ENCODE peak calls at places on chromosomes 5 and 9, in ten cellular contexts. R, D, P, S, Q, U, A, C, B and M are unnamed samples.

GRCh38 chr9:33143241-33143642 is 23.9 kb downstream of the B4GALT1 start:
- DNase-seq in R (no peak), D (peak), P (peak), S (no peak), Q (no peak), U (no peak), A (no peak), C (peak), B (no peak), M (peak)

GRCh38 chr9:89507626-89508025 is 9.7 kb upstream of the SEMA4D start:
- DNase-seq in R (no peak), D (no peak), P (no peak), S (no peak), Q (no peak), U (no peak), A (no peak), C (no peak), B (no peak), M (no peak)

GRCh38 chr5:59764361-59764760 is 129.2 kb downstream of the PDE4D start:
- DNase-seq in R (no peak), D (no peak), P (no peak), S (no peak), Q (no peak), U (no peak), A (no peak), C (no peak), B (no peak), M (no peak)

GRCh38 chr5:9209846-9210547 is 335.9 kb downstream of the SEMA5A start:
- DNase-seq in R (no peak), D (no peak), P (peak), S (no peak), Q (no peak), U (no peak), A (no peak), C (peak), B (no peak), M (peak)

GRCh38 chr9:112604790-112605189 is 113.1 kb downstream of the INIP start:
- DNase-seq in R (no peak), D (no peak), P (no peak), S (no peak), Q (no peak), U (no peak), A (no peak), C (no peak), B (no peak), M (no peak)

GRCh38 chr5:139638090-139638735 is 9.9 kb upstream of the CXXC5 start:
- DNase-seq in R (no peak), D (peak), P (peak), S (no peak), Q (peak), U (no peak), A (no peak), C (peak), B (no peak), M (peak)

GRCh38 chr5:112159435-112159834 is 259.6 kb downstream of the EPB41L4A start:
- DNase-seq in R (no peak), D (no peak), P (no peak), S (no peak), Q (no peak), U (no peak), A (no peak), C (peak), B (no peak), M (no peak)

GRCh38 chr9:132731230-132731629 is 61.0 kb downstream of the GTF3C4 start:
- DNase-seq in R (no peak), D (no peak), P (no peak), S (no peak), Q (no peak), U (no peak), A (no peak), C (no peak), B (no peak), M (no peak)

GRCh38 chr9:98235126-98235525 is 20.3 kb downstream of the TBC1D2 start:
- DNase-seq in R (no peak), D (no peak), P (no peak), S (no peak), Q (no peak), U (no peak), A (no peak), C (no peak), B (no peak), M (no peak)

GRCh38 chr9:124799274-124800006 is 22.5 kb downstream of the OLFML2A start:
- DNase-seq in R (no peak), D (no peak), P (no peak), S (no peak), Q (no peak), U (no peak), A (no peak), C (no peak), B (no peak), M (no peak)

GRCh38 chr5:80116465-80116864 is 81.3 kb downstream of the THBS4 start:
- DNase-seq in R (no peak), D (no peak), P (no peak), S (no peak), Q (no peak), U (no peak), A (no peak), C (no peak), B (no peak), M (no peak)

GRCh38 chr9:8806150-8806549 is 1006.6 kb upstream of the DMAC1 start:
- DNase-seq in R (no peak), D (no peak), P (no peak), S (no peak), Q (no peak), U (no peak), A (no peak), C (no peak), B (no peak), M (no peak)

GRCh38 chr9:126058631-126059030 is 268.0 kb upstream of the MVB12B start:
- DNase-seq in R (no peak), D (no peak), P (no peak), S (no peak), Q (no peak), U (no peak), A (no peak), C (no peak), B (no peak), M (no peak)

GRCh38 chr5:30765227-30765626 is 428.3 kb upstream of the CDH6 start:
- DNase-seq in R (no peak), D (peak), P (peak), S (no peak), Q (no peak), U (no peak), A (no peak), C (no peak), B (no peak), M (no peak)

GRCh38 chr9:95903398-95903797 is 27.9 kb downstream of the ERCC6L2 start:
- DNase-seq in R (no peak), D (no peak), P (no peak), S (no peak), Q (no peak), U (no peak), A (no peak), C (no peak), B (no peak), M (no peak)

GRCh38 chr5:13472834-13473233 is 471.7 kb downstream of the DNAH5 start:
- DNase-seq in R (no peak), D (no peak), P (no peak), S (no peak), Q (no peak), U (no peak), A (no peak), C (no peak), B (no peak), M (no peak)

GRCh38 chr9:132498811-132499210 is 83.6 kb upstream of the BARHL1 start:
- DNase-seq in R (no peak), D (peak), P (peak), S (no peak), Q (no peak), U (no peak), A (no peak), C (no peak), B (no peak), M (peak)

GRCh38 chr5:169719360-169720314 is 82.6 kb downstream of the DOCK2 start:
- DNase-seq in R (no peak), D (no peak), P (no peak), S (no peak), Q (no peak), U (no peak), A (no peak), C (no peak), B (no peak), M (no peak)

GRCh38 chr9:133563286-133564213 is 29.0 kb downstream of the ADAMTSL2 start:
- DNase-seq in R (no peak), D (no peak), P (no peak), S (no peak), Q (peak), U (no peak), A (no peak), C (no peak), B (no peak), M (peak)

GRCh38 chr5:155114655-155115054 is 101.1 kb downstream of the KIF4B start:
- DNase-seq in R (no peak), D (no peak), P (no peak), S (no peak), Q (no peak), U (peak), A (no peak), C (no peak), B (no peak), M (no peak)

GRCh38 chr9:1047605-1048235 is 2.4 kb upstream of the DMRT2 start:
- DNase-seq in R (no peak), D (no peak), P (peak), S (no peak), Q (peak), U (no peak), A (no peak), C (no peak), B (no peak), M (no peak)

GRCh38 chr5:10289353-10289752 is 18.3 kb downstream of the CMBL start:
- DNase-seq in R (no peak), D (no peak), P (no peak), S (no peak), Q (no peak), U (no peak), A (no peak), C (peak), B (no peak), M (peak)

GRCh38 chr9:2722715-2723114 is 5.4 kb downstream of the KCNV2 start:
- DNase-seq in R (no peak), D (peak), P (peak), S (no peak), Q (no peak), U (no peak), A (no peak), C (peak), B (no peak), M (peak)

GRCh38 chr5:100904259-100904822 is 1.3 kb upstream of the ST8SIA4 start:
- DNase-seq in R (no peak), D (no peak), P (no peak), S (peak), Q (no peak), U (peak), A (no peak), C (no peak), B (peak), M (peak)

GRCh38 chr5:7876867-7877266 is 7.9 kb downstream of the MTRR start:
- DNase-seq in R (no peak), D (peak), P (peak), S (no peak), Q (no peak), U (no peak), A (no peak), C (peak), B (no peak), M (peak)

GRCh38 chr5:160192424-160192823 is 36.9 kb upstream of the FABP6 start:
- DNase-seq in R (no peak), D (no peak), P (no peak), S (no peak), Q (no peak), U (no peak), A (no peak), C (no peak), B (no peak), M (no peak)

GRCh38 chr5:161034456-161034855 is 182.4 kb upstream of the ATP10B start:
- DNase-seq in R (peak), D (no peak), P (peak), S (no peak), Q (no peak), U (no peak), A (no peak), C (no peak), B (no peak), M (no peak)

GRCh38 chr9:130265431-130266235 is at the start of gene HMCN2:
- DNase-seq in R (no peak), D (peak), P (no peak), S (no peak), Q (peak), U (no peak), A (no peak), C (no peak), B (no peak), M (no peak)

GRCh38 chr5:132473019-132473531 is 17.5 kb downstream of the IRF1 start:
- DNase-seq in R (no peak), D (no peak), P (no peak), S (peak), Q (no peak), U (peak), A (no peak), C (no peak), B (peak), M (no peak)

GRCh38 chr5:38719916-38720315 is 125.9 kb upstream of the OSMR start:
- DNase-seq in R (no peak), D (peak), P (peak), S (no peak), Q (no peak), U (no peak), A (no peak), C (peak), B (no peak), M (peak)

GRCh38 chr5:138559937-138560336 is 15.3 kb downstream of the HSPA9 start:
- DNase-seq in R (no peak), D (no peak), P (no peak), S (no peak), Q (no peak), U (no peak), A (no peak), C (no peak), B (no peak), M (no peak)

GRCh38 chr5:96990102-96990501 is 54.2 kb downstream of the LNPEP start:
- DNase-seq in R (no peak), D (no peak), P (no peak), S (no peak), Q (no peak), U (no peak), A (no peak), C (no peak), B (no peak), M (no peak)

GRCh38 chr5:53543401-53543800 is 17.0 kb upstream of the NDUFS4 start:
- DNase-seq in R (no peak), D (peak), P (peak), S (no peak), Q (no peak), U (no peak), A (no peak), C (peak), B (no peak), M (peak)